ENCODE peak calls at places on chromosome 5, in six cellular contexts. One of them, this sample, is unnamed.

GRCh38 chr5:99020698-99021048 is 91.9 kb upstream of the CHD1 start:
- DNase-seq in H9: no peak
- DNase-seq in nephron progenitor cell: no peak
- DNase-seq in transverse colon: no peak
- DNase-seq in RKO: no peak
- DNase-seq in B cell: no peak
- DNase-seq in this sample: no peak

GRCh38 chr5:78638423-78638822 is 10.1 kb downstream of the LHFPL2 start:
- DNase-seq in H9: no peak
- DNase-seq in nephron progenitor cell: peak; percentile 63
- DNase-seq in transverse colon: peak; percentile 52
- DNase-seq in RKO: peak; percentile 81
- DNase-seq in B cell: no peak
- DNase-seq in this sample: peak; percentile 88

GRCh38 chr5:163596536-163596935 is 91.1 kb downstream of the MAT2B start:
- DNase-seq in H9: no peak
- DNase-seq in nephron progenitor cell: no peak
- DNase-seq in transverse colon: no peak
- DNase-seq in RKO: no peak
- DNase-seq in B cell: no peak
- DNase-seq in this sample: no peak

GRCh38 chr5:87116821-87117512 is 150.7 kb upstream of the RASA1 start:
- DNase-seq in H9: no peak
- DNase-seq in nephron progenitor cell: no peak
- DNase-seq in transverse colon: no peak
- DNase-seq in RKO: no peak
- DNase-seq in B cell: no peak
- DNase-seq in this sample: no peak

GRCh38 chr5:148790545-148791333 is 35.7 kb upstream of the ADRB2 start:
- DNase-seq in H9: no peak
- DNase-seq in nephron progenitor cell: no peak
- DNase-seq in transverse colon: no peak
- DNase-seq in RKO: no peak
- DNase-seq in B cell: no peak
- DNase-seq in this sample: no peak

GRCh38 chr5:17951392-17952169 is 317.3 kb downstream of the TAF11L14 start:
- DNase-seq in H9: peak; percentile 89
- DNase-seq in nephron progenitor cell: peak; percentile 12
- DNase-seq in transverse colon: no peak
- DNase-seq in RKO: no peak
- DNase-seq in B cell: no peak
- DNase-seq in this sample: no peak

GRCh38 chr5:111245654-111246053 is 21.5 kb downstream of the CAMK4 start:
- DNase-seq in H9: no peak
- DNase-seq in nephron progenitor cell: no peak
- DNase-seq in transverse colon: no peak
- DNase-seq in RKO: no peak
- DNase-seq in B cell: no peak
- DNase-seq in this sample: no peak

GRCh38 chr5:17426104-17426739 is 71.8 kb upstream of the TAF11L2 start:
- DNase-seq in H9: no peak
- DNase-seq in nephron progenitor cell: no peak
- DNase-seq in transverse colon: no peak
- DNase-seq in RKO: no peak
- DNase-seq in B cell: no peak
- DNase-seq in this sample: no peak

GRCh38 chr5:122403256-122403655 is 91.2 kb downstream of the SNCAIP start:
- DNase-seq in H9: no peak
- DNase-seq in nephron progenitor cell: no peak
- DNase-seq in transverse colon: no peak
- DNase-seq in RKO: no peak
- DNase-seq in B cell: no peak
- DNase-seq in this sample: no peak

GRCh38 chr5:33601881-33602280 is 161.1 kb downstream of the TARS1 start:
- DNase-seq in H9: no peak
- DNase-seq in nephron progenitor cell: no peak
- DNase-seq in transverse colon: no peak
- DNase-seq in RKO: no peak
- DNase-seq in B cell: no peak
- DNase-seq in this sample: no peak